ENCODE peak calls at places on chromosomes 4 and X, in four cellular contexts. One of them, this sample, is unnamed.

GRCh38 chr4:23904639-23905061 is 14.8 kb upstream of the PPARGC1A start:
- DNase-seq in WTC11: no peak
- DNase-seq in K562: no peak
- DNase-seq in HepG2: no peak
- DNase-seq in this sample: no peak

GRCh38 chr4:125547842-125548241 is 233.1 kb downstream of the FAT4 start:
- DNase-seq in WTC11: no peak
- DNase-seq in K562: no peak
- DNase-seq in HepG2: no peak
- DNase-seq in this sample: no peak

GRCh38 chr4:73870778-73871177 is 1.6 kb downstream of the CXCL1 start:
- DNase-seq in WTC11: no peak
- DNase-seq in K562: no peak
- DNase-seq in HepG2: no peak
- DNase-seq in this sample: no peak

GRCh38 chrX:153460826-153461225 is 9.6 kb downstream of the HAUS7 start:
- DNase-seq in WTC11: peak; percentile 73
- DNase-seq in K562: peak; percentile 63
- DNase-seq in HepG2: peak; percentile 15
- DNase-seq in this sample: peak; percentile 79

GRCh38 chrX:14964500-14964899 is 91.3 kb downstream of the MOSPD2 start:
- DNase-seq in WTC11: no peak
- DNase-seq in K562: no peak
- DNase-seq in HepG2: no peak
- DNase-seq in this sample: no peak

GRCh38 chr4:2340272-2341061 is 78.0 kb downstream of the ZFYVE28 start:
- DNase-seq in WTC11: no peak
- DNase-seq in K562: no peak
- DNase-seq in HepG2: no peak
- DNase-seq in this sample: no peak

GRCh38 chr4:94530073-94530472 is 78.3 kb downstream of the PDLIM5 start:
- DNase-seq in WTC11: no peak
- DNase-seq in K562: no peak
- DNase-seq in HepG2: no peak
- DNase-seq in this sample: no peak

GRCh38 chrX:63656871-63657580 is 128.0 kb downstream of the ARHGEF9 start:
- DNase-seq in WTC11: no peak
- DNase-seq in K562: no peak
- DNase-seq in HepG2: no peak
- DNase-seq in this sample: no peak

GRCh38 chr4:41913509-41913908 is 21.7 kb upstream of the TMEM33 start:
- DNase-seq in WTC11: no peak
- DNase-seq in K562: no peak
- DNase-seq in HepG2: no peak
- DNase-seq in this sample: no peak

GRCh38 chr4:41912546-41912945 is 22.7 kb upstream of the TMEM33 start:
- DNase-seq in WTC11: no peak
- DNase-seq in K562: no peak
- DNase-seq in HepG2: no peak
- DNase-seq in this sample: no peak
- TF ChIP-seq ELF4 in WTC11: no peak
- TF ChIP-seq ELF4 in K562: no peak
- TF ChIP-seq ELF4 in HepG2: no peak
- TF ChIP-seq ELF4 in this sample: no peak

GRCh38 chr4:85967872-85968271 is 392.0 kb downstream of the MAPK10 start:
- DNase-seq in WTC11: no peak
- DNase-seq in K562: no peak
- DNase-seq in HepG2: no peak
- DNase-seq in this sample: no peak
- TF ChIP-seq ELF4 in WTC11: no peak
- TF ChIP-seq ELF4 in K562: no peak
- TF ChIP-seq ELF4 in HepG2: no peak
- TF ChIP-seq ELF4 in this sample: no peak

DNA sequence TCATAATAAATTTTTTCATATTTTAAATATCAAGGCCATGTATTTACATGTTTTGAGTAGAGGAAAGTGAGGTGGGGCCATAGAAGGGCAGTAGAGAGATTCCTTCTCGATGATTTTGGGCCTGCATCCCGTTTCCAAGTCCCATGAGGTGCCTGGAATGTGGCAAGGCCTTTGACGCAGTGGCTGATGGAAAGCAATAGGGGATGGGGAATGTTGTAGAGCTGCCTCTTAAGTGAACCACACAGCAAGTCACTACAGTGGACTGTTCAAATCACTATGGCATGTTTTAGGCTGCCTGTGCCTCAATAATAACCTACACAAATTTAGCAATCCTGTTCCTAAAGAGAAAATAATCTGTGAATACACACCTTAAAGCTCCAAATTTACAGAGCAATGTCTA is 48.3 kb downstream of the ANXA5 start:
- DNase-seq in WTC11: peak; percentile 11
- DNase-seq in K562: no peak
- DNase-seq in HepG2: no peak
- DNase-seq in this sample: no peak
- TF ChIP-seq ELF4 in WTC11: no peak
- TF ChIP-seq ELF4 in K562: no peak
- TF ChIP-seq ELF4 in HepG2: no peak
- TF ChIP-seq ELF4 in this sample: no peak

GRCh38 chr4:151152033-151152432 is 52.6 kb downstream of the RPS3A start:
- DNase-seq in WTC11: no peak
- DNase-seq in K562: no peak
- DNase-seq in HepG2: no peak
- DNase-seq in this sample: no peak
- TF ChIP-seq ELF4 in WTC11: no peak
- TF ChIP-seq ELF4 in K562: no peak
- TF ChIP-seq ELF4 in HepG2: no peak
- TF ChIP-seq ELF4 in this sample: no peak